ENCODE peak calls at places on chromosomes 3 and 15, in five cellular contexts. P is CD4-positive, alpha-beta T cell; E is natural killer cell; X is psoas muscle; M is K562. H is an unnamed sample.

GRCh38 chr3:117355566-117355965 is 646.0 kb downstream of the TUSC7 start:
- DNase-seq in P (no peak), E (no peak), X (no peak), M (peak), H (no peak)

GRCh38 chr15:41955807-41956525 is 16.4 kb downstream of the EHD4 start:
- DNase-seq in P (no peak), E (no peak), X (no peak), M (no peak), H (no peak)

GRCh38 chr3:192812736-192813383 is 85.5 kb upstream of the FGF12 start:
- DNase-seq in P (no peak), E (no peak), X (no peak), M (no peak), H (no peak)

GRCh38 chr3:29099775-29100174 is 181.1 kb upstream of the RBMS3 start:
- DNase-seq in P (no peak), E (no peak), X (no peak), M (no peak), H (no peak)

GRCh38 chr15:74529911-74530310 is 11.1 kb upstream of the ARID3B start:
- DNase-seq in P (no peak), E (no peak), X (no peak), M (no peak), H (no peak)

GRCh38 chr15:38818156-38818745 is 253.6 kb upstream of the RASGRP1 start:
- DNase-seq in P (no peak), E (no peak), X (no peak), M (no peak), H (no peak)

GRCh38 chr3:72489916-72490315 is 358.3 kb downstream of the SHQ1 start:
- DNase-seq in P (no peak), E (no peak), X (no peak), M (no peak), H (no peak)

GRCh38 chr3:77411990-77412389 is 372.1 kb downstream of the ROBO2 start:
- DNase-seq in P (no peak), E (no peak), X (no peak), M (no peak), H (no peak)

GRCh38 chr3:133469140-133469731 is 69.4 kb downstream of the BFSP2 start:
- DNase-seq in P (no peak), E (no peak), X (no peak), M (no peak), H (no peak)

GRCh38 chr3:45687828-45688193 is 1.4 kb upstream of the SACM1L start:
- DNase-seq in P (no peak), E (no peak), X (no peak), M (no peak), H (no peak)

GRCh38 chr3:177934001-177934891 is 602.0 kb upstream of the KCNMB2 start:
- DNase-seq in P (no peak), E (no peak), X (peak), M (no peak), H (no peak)

GRCh38 chr15:100383302-100384107 is 41.7 kb upstream of the ADAMTS17 start:
- DNase-seq in P (no peak), E (no peak), X (no peak), M (no peak), H (no peak)

GRCh38 chr3:71497367-71497925 is 86.1 kb downstream of the FOXP1 start:
- DNase-seq in P (no peak), E (no peak), X (no peak), M (no peak), H (no peak)

GRCh38 chr3:109927726-109928125 is 590.4 kb upstream of the DPPA4 start:
- DNase-seq in P (no peak), E (no peak), X (no peak), M (no peak), H (no peak)

GRCh38 chr3:86774082-86774691 is 216.8 kb downstream of the VGLL3 start:
- DNase-seq in P (no peak), E (no peak), X (no peak), M (no peak), H (no peak)

GRCh38 chr15:48800811-48801460 is 9.9 kb downstream of the CEP152 start:
- DNase-seq in P (no peak), E (no peak), X (no peak), M (no peak), H (no peak)

GRCh38 chr3:49864505-49864904 is 5.2 kb downstream of the CAMKV start:
- DNase-seq in P (no peak), E (no peak), X (no peak), M (no peak), H (no peak)

GRCh38 chr3:178485756-178486155 is 50.5 kb upstream of the KCNMB2 start:
- DNase-seq in P (no peak), E (no peak), X (no peak), M (no peak), H (no peak)

GRCh38 chr3:171774516-171774915 is 35.8 kb downstream of the PLD1 start:
- DNase-seq in P (no peak), E (no peak), X (no peak), M (no peak), H (no peak)

GRCh38 chr15:63971427-63971805 is 74.9 kb downstream of the DAPK2 start:
- DNase-seq in P (peak), E (peak), X (no peak), M (peak), H (peak)

GRCh38 chr15:34243226-34243625 is 18.4 kb downstream of the EMC4 start:
- DNase-seq in P (no peak), E (no peak), X (no peak), M (no peak), H (no peak)

GRCh38 chr3:129434140-129434539 is 5.6 kb downstream of the MBD4 start:
- DNase-seq in P (no peak), E (no peak), X (no peak), M (no peak), H (no peak)

GRCh38 chr15:22952826-22953579 is 27.2 kb downstream of the CYFIP1 start:
- DNase-seq in P (no peak), E (no peak), X (no peak), M (no peak), H (no peak)

GRCh38 chr3:12495749-12496452 is 11.6 kb downstream of the TSEN2 start:
- DNase-seq in P (no peak), E (no peak), X (no peak), M (no peak), H (no peak)

GRCh38 chr3:4546346-4547178 is 53.4 kb downstream of the ITPR1 start:
- DNase-seq in P (no peak), E (no peak), X (no peak), M (no peak), H (no peak)

GRCh38 chr15:90062023-90062728 is 40.1 kb downstream of the IDH2 start:
- DNase-seq in P (peak), E (no peak), X (no peak), M (peak), H (no peak)

GRCh38 chr3:170421758-170422157 is 3.1 kb downstream of the CLDN11 start:
- DNase-seq in P (no peak), E (no peak), X (no peak), M (no peak), H (no peak)

GRCh38 chr15:64247535-64247905 is 84.7 kb upstream of the PPIB start:
- DNase-seq in P (no peak), E (no peak), X (no peak), M (no peak), H (no peak)

GRCh38 chr3:58518304-58518789 is 18.6 kb downstream of the ACOX2 start:
- DNase-seq in P (no peak), E (no peak), X (no peak), M (no peak), H (no peak)

GRCh38 chr3:37964716-37965115 is 25.9 kb upstream of the VILL start:
- DNase-seq in P (no peak), E (no peak), X (no peak), M (no peak), H (no peak)

GRCh38 chr15:33737687-33738606 is 230.3 kb upstream of the CHRM5 start:
- DNase-seq in P (no peak), E (no peak), X (no peak), M (peak), H (no peak)

GRCh38 chr15:82051664-82052063 is 5.8 kb upstream of the MEX3B start:
- DNase-seq in P (no peak), E (no peak), X (no peak), M (no peak), H (no peak)

GRCh38 chr15:63846022-63846544 is 12.3 kb upstream of the HERC1 start:
- DNase-seq in P (no peak), E (no peak), X (no peak), M (no peak), H (no peak)

GRCh38 chr3:197260491-197261163 is 37.8 kb downstream of the DLG1 start:
- DNase-seq in P (no peak), E (no peak), X (no peak), M (no peak), H (no peak)

GRCh38 chr15:50164458-50164857 is 17.5 kb upstream of the SLC27A2 start:
- DNase-seq in P (no peak), E (no peak), X (no peak), M (no peak), H (no peak)

GRCh38 chr3:36792342-36792741 is 28.0 kb upstream of the DCLK3 start:
- DNase-seq in P (no peak), E (no peak), X (no peak), M (peak), H (no peak)

DNA sequence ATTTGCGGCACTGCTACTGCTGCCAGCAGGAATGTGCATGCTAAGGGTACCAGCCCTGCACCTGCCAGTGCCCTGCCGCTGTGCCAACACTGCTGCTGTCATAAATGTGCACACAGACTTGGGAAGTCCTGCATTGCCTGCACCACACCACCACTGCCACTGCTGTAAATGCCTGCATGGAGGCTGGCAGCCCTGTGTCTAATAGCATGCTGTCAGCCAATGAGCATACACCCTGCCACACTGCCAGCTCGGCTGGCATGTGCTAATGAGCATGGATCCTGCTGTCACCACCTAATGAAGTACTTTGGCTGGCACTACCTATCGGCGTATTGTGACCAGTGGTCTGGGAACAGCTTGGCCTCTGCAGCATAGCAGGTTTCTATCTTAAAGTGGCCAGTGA is 981.8 kb upstream of the GBE1 start:
- DNase-seq in P (no peak), E (no peak), X (no peak), M (no peak), H (no peak)
- TF ChIP-seq CTCF in P (no peak), E (no peak), X (no peak), M (no peak), H (no peak)

GRCh38 chr3:73610493-73610892 is 14.2 kb downstream of the PDZRN3 start:
- DNase-seq in P (no peak), E (no peak), X (no peak), M (no peak), H (no peak)

GRCh38 chr3:73618461-73618860 is 6.3 kb downstream of the PDZRN3 start:
- DNase-seq in P (no peak), E (no peak), X (no peak), M (no peak), H (no peak)

GRCh38 chr3:73611176-73611575 is 13.6 kb downstream of the PDZRN3 start:
- DNase-seq in P (no peak), E (no peak), X (no peak), M (no peak), H (no peak)

GRCh38 chr3:73616056-73616455 is 8.7 kb downstream of the PDZRN3 start:
- DNase-seq in P (no peak), E (no peak), X (no peak), M (no peak), H (no peak)

DNA sequence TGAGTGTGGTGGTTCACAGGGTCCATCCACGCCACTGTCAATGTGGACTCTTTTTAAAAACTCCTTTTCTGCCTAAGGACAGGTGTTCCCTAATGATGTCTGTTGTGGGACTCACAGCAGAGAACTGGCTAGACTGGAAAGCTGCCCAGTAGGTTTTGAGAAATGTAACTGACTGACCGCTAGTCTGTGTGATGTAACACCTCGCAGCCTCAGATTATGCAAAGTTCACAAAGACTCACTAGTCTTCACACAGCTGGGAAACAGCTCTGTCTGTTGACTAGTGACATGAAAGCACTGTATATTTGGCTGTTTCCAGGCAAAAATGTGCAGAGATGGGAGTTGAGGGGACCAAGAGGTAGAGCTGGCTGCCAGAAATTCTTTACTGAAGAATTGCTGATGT is 10.4 kb downstream of the PDZRN3 start:
- DNase-seq in P (no peak), E (no peak), X (peak), M (no peak), H (no peak)
- TF ChIP-seq CTCF in P (no peak), E (no peak), X (no peak), M (no peak), H (peak)

DNA sequence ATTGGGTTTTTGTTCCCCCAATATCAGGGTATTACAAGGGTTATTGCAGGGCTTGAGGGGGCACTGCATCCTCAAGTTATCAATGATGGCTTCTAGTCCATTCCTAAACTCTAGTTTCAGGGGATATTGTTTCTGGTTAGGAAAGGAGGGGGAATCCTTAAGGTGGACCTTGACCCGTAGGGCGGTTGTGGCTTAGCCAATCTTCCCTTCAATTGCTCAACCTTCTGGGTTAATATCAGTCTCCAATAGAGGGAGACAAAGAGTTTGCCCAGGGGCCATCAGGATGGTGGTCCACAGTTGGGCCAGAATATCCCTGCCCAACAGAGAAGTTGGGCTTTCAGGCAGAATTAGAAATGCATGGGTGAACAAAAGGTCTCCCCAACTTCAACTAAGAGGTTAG is 214.9 kb downstream of the BCHE start:
- DNase-seq in P (no peak), E (no peak), X (no peak), M (no peak), H (no peak)
- TF ChIP-seq CTCF in P (no peak), E (no peak), X (no peak), M (no peak), H (no peak)

DNA sequence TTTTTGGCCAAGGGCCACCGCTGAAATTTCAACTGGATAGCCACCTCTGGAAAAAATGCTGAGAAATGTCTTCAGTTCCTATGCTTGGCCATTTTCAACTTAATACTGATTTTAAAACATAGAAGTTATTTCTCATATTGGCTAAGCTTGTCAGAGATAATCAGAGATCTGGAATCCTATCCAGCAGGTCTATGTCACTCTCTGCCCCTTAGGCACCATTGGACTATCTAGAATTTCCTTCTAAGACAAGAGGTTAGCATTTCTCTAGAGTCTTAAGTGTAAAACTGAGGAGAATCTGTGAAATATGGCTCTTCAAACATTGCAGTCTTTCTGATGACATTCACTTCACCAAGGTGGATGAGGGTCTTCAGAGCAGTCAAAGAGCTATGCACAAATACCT is 597.3 kb downstream of the UNC13C start:
- DNase-seq in P (no peak), E (no peak), X (no peak), M (no peak), H (no peak)
- TF ChIP-seq CTCF in P (no peak), E (no peak), X (no peak), M (no peak), H (no peak)

GRCh38 chr3:42815826-42816225 is 6.6 kb downstream of the ACKR2 start:
- DNase-seq in P (no peak), E (no peak), X (no peak), M (no peak), H (no peak)
- TF ChIP-seq CTCF in P (no peak), E (no peak), X (no peak), M (no peak), H (no peak)

GRCh38 chr3:191216510-191216909 is 17.5 kb downstream of the OSTN start:
- DNase-seq in P (no peak), E (no peak), X (no peak), M (no peak), H (no peak)

GRCh38 chr3:191217331-191217730 is 18.3 kb downstream of the OSTN start:
- DNase-seq in P (no peak), E (no peak), X (no peak), M (no peak), H (no peak)

DNA sequence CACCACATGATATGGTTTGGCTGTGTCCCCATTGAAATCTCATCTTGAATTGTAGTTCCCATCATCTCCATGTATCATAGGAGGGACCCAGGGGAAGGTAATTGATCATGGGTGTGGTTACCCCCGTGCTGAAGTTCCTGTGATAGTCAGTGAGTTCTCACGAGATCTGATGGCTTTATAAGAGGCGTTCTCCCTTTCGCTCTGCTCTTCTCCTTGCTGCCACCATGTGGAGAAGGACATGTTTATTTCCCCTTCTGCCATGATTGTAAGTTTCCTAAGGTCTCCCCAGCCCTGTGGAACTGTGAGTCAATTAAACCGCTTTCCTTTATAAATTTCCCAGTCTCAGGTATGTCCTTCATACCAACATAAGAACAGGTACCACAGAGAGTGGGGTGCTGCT is 21.9 kb downstream of the OSTN start:
- DNase-seq in P (no peak), E (no peak), X (no peak), M (no peak), H (no peak)
- TF ChIP-seq CTCF in P (no peak), E (no peak), X (no peak), M (no peak), H (peak)

GRCh38 chr15:97849183-97849582 is 111.3 kb upstream of the ARRDC4 start:
- DNase-seq in P (no peak), E (no peak), X (no peak), M (no peak), H (no peak)
- TF ChIP-seq CTCF in P (no peak), E (no peak), X (no peak), M (no peak), H (no peak)

DNA sequence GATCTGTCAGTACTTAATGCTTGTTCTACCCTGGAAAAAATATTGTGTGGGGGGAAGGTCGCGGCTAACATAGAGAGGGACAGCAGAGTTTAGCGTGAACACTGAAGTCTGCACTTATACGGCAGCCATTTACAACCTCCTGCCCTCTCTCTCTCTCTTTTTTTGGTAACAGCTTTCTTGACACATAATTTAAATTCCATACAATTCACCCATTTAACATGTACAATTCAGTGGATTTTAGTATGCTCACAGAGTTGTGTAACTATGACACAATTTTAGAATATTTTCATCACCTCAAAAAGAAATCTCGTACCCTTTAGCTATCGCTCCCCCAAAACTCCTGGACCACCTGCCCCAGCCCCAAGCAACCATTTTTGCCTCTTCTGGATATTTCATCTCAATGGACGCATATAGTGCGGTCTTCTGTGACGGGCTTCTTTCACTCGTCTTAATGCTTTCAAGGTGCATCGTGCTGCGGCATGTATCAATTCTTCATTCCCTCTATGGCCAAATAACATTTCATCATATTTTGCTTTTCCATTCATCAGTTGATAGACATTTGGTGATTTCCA is 141.8 kb downstream of the XXYLT1 start:
- DNase-seq in P (no peak), E (no peak), X (no peak), M (no peak), H (no peak)
- TF ChIP-seq CTCF in P (no peak), E (no peak), X (no peak), M (no peak), H (no peak)

DNA sequence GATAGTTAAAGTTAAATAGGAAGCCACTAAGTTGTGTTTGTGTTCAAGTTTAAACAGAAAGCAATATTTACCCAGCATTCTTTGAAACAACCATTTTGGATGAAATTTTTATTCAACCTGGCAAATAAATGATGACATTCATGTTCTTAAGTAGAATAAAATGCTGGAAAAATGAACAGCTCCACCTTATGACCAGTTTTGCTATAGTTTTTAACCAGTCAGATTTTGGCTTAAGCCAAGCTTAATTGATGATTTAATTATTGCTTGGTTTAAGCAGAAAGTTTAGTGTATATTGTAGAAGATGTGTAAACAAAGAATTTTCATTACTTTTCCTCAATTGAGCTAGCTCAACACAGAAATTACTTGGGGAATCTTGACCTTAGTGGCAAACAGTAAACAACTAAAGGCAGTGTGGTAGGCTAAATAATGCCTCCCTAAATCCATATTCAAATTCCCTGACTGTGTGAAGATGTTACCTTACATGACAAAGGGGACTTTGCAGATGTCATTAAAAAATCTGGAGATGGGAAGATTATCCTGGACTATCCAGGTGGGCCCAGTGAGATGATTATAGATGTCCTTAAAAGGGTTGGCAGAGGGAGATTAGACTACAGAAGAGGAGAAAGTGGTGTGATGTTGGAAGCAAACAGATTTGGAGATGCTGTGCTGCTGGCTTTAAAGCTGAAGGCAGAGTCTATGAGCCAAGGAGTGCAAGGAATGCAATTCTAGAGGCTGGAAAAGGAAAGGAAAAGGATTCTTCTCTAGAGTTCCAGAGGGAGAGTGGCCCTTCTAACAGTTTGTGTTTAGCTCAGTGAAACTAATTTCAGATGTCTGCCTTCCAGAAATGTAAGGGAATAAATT is 448.6 kb upstream of the GOLIM4 start:
- DNase-seq in P (no peak), E (no peak), X (no peak), M (no peak), H (no peak)
- TF ChIP-seq CTCF in P (no peak), E (no peak), X (no peak), M (no peak), H (peak)